ENCODE peak calls at places on chromosomes 6 and 20, in eight cellular contexts. Y, V, M, U, C, J, I and R are unnamed samples. For H3K4me1, the result is how much of the 10 kb centered on the place peaks cover.

GRCh38 chr6:28817808-28818145 is 106.0 kb downstream of the TRIM27 start:
- DNase-seq in M (no peak), I (no peak), Y (no peak), J (no peak), V (no peak), U (no peak), C (no peak), R (no peak)

GRCh38 chr20:20463933-20464374 is 96.0 kb downstream of the INSM1 start:
- DNase-seq in Y (peak), J (peak), V (no peak), U (no peak), C (no peak), M (no peak), I (no peak), R (no peak)

GRCh38 chr6:119742188-119742803 is 392.7 kb upstream of the MAN1A1 start:
- DNase-seq in C (peak), U (peak), J (peak), Y (peak), I (peak), M (peak), V (peak), R (peak)

GRCh38 chr6:40183902-40184301 is 249.6 kb upstream of the MOCS1 start:
- DNase-seq in U (no peak), Y (no peak), M (no peak), I (no peak), V (no peak), C (no peak), J (peak), R (no peak)

GRCh38 chr6:47733879-47734558 is 35.6 kb downstream of the ADGRF4 start:
- DNase-seq in J (no peak), U (peak), Y (peak), V (no peak), C (no peak), M (no peak), I (no peak), R (no peak)

GRCh38 chr6:79064635-79065034 is 13.4 kb downstream of the PHIP start:
- DNase-seq in J (no peak), Y (no peak), C (no peak), V (no peak), U (no peak), I (no peak), M (no peak), R (no peak)

GRCh38 chr6:32622545-32623401 is 14.4 kb upstream of the HLA-DQA1 start:
- DNase-seq in V (peak), M (peak), C (no peak), U (peak), J (peak), I (peak), Y (peak), R (peak)

GRCh38 chr6:35363293-35363750 is 21.0 kb downstream of the PPARD start:
- DNase-seq in I (no peak), V (no peak), U (no peak), Y (no peak), J (peak), C (peak), M (no peak), R (no peak)

GRCh38 chr20:4192378-4193048 is 177.2 kb upstream of the RNF24 start:
- DNase-seq in Y (peak), U (no peak), M (no peak), C (no peak), J (no peak), I (no peak), V (no peak), R (no peak)

GRCh38 chr20:36219671-36220220 is 16.5 kb upstream of the AAR2 start:
- DNase-seq in Y (no peak), M (no peak), V (no peak), U (no peak), J (no peak), I (no peak), C (no peak), R (no peak)

GRCh38 chr6:126607281-126607680 is 267.4 kb downstream of the CENPW start:
- DNase-seq in Y (no peak), I (no peak), V (no peak), M (no peak), U (no peak), J (no peak), C (no peak), R (no peak)

GRCh38 chr6:140445474-140446004 is 1071.1 kb upstream of the CITED2 start:
- DNase-seq in M (no peak), U (no peak), I (no peak), C (no peak), J (no peak), V (no peak), Y (peak), R (no peak)

GRCh38 chr6:37516076-37516919 is 16.6 kb upstream of the CCDC167 start:
- DNase-seq in Y (no peak), V (peak), M (peak), C (no peak), I (peak), J (peak), U (peak), R (peak)

GRCh38 chr6:5175195-5175594 is 85.6 kb downstream of the LYRM4 start:
- DNase-seq in J (peak), U (no peak), V (no peak), M (no peak), Y (no peak), C (no peak), I (no peak), R (no peak)

GRCh38 chr6:49892280-49892679 is 25.9 kb upstream of the CRISP1 start:
- DNase-seq in V (no peak), I (no peak), C (no peak), M (no peak), J (peak), U (no peak), Y (no peak), R (no peak)

GRCh38 chr6:75526502-75527127 is 33.0 kb upstream of the FILIP1 start:
- DNase-seq in V (peak), C (no peak), I (peak), U (peak), Y (peak), J (peak), M (no peak), R (peak)

GRCh38 chr6:56349196-56349595 is 101.8 kb upstream of the COL21A1 start:
- DNase-seq in M (no peak), C (no peak), J (no peak), Y (peak), U (no peak), I (no peak), V (no peak), R (no peak)

GRCh38 chr6:55664581-55665223 is 85.7 kb upstream of the HMGCLL1 start:
- DNase-seq in M (no peak), C (no peak), Y (no peak), J (no peak), V (no peak), I (no peak), U (no peak), R (no peak)

GRCh38 chr6:126396131-126396530 is 56.2 kb downstream of the CENPW start:
- DNase-seq in M (no peak), V (no peak), U (no peak), I (no peak), Y (no peak), J (no peak), C (no peak), R (no peak)

GRCh38 chr6:39855356-39855995 is 63.3 kb downstream of the DAAM2 start:
- DNase-seq in J (no peak), U (no peak), M (no peak), Y (no peak), V (no peak), C (no peak), I (no peak), R (no peak)

GRCh38 chr20:54397292-54398155 is 77.9 kb upstream of the DOK5 start:
- DNase-seq in M (no peak), U (no peak), Y (no peak), I (no peak), J (no peak), V (no peak), C (no peak), R (no peak)

DNA sequence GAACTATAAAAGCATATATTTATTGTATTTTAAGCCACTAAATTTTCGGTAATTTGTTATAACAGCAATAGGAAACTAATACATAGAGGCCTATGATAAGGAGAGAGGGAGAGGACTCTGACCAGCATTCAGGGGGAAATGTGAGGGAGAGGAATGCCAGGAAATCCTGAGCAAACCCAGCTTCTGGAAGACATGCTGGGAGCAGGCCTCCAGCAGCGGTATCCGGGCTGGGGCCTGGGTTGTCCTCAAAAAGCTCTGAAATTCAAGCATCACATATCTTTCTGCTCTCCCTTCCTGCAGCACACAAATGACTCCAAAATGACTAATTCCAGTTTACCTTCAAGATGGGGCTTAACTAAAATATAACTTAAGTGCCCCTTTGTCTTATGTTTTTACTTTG is 33.4 kb upstream of the RIMS1 start:
- DNase-seq in I (no peak), U (no peak), V (no peak), M (no peak), C (no peak), J (no peak), Y (no peak), R (no peak)
- H3K4me1 ChIP-seq in I (under half), U (under half), V (under half), M (under half), C (under half), J (under half), Y (under half), R (under half)

DNA sequence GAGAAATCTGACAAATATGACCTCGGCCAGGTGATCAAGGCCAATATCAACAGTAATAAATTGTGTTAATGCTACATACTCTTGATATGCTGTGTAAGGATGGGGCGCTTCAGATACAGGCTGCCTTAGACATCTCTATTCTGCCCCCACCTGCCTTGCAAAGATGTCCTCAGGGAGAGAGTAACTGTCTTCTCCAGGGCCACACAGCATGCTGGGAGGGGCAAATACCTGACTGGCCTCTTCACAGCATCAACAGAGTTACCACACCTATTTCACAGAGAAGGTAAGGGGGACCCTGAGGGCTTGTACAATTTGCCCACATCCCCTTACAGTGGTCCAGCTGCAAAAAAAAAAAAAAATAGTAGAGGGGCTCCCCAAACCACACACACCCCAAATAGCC is 17.2 kb upstream of the KIAA1755 start:
- DNase-seq in I (no peak), M (no peak), Y (no peak), V (no peak), U (no peak), J (no peak), C (no peak), R (no peak)
- H3K4me1 ChIP-seq in I (under half), M (under half), Y (under half), V (under half), U (under half), J (under half), C (under half), R (under half)

GRCh38 chr20:47204746-47205122 is 151.8 kb downstream of the ZMYND8 start:
- DNase-seq in V (no peak), Y (no peak), J (no peak), C (no peak), M (no peak), I (no peak), U (no peak), R (no peak)
- H3K4me1 ChIP-seq in V (under half), Y (under half), J (under half), C (under half), M (under half), I (under half), U (half or more), R (under half)

DNA sequence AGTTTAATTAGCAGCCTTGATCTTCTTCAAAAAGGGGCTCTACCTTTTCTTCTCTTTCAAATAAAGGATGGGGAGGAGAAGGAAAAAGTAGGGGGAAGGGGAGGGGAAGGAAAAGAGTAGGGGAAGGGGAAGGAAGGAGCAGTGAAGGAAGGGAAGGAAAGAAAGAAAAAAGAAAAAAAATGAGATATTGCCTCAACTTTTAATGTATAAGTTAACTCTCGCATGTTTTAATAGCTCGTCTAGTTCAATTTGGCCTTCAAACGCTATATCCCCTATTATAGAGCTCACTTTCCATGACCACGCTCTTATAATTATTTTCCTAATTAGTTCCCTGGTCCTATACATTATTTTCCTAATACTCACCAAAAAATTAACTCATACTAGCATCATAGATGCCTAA is 11.9 kb upstream of the RIPOR2 start:
- DNase-seq in I (no peak), V (no peak), J (no peak), U (no peak), M (no peak), Y (no peak), C (no peak), R (no peak)
- H3K4me1 ChIP-seq in I (half or more), V (half or more), J (under half), U (under half), M (under half), Y (under half), C (under half), R (under half)